ENCODE peak calls at places on chromosomes 6 and 20, in seven cellular contexts. U is psoas muscle, M is NB4, X is GM10248, V is mammary epithelial cell, G is tibial nerve, S is brain microvascular endothelial cell. R is an unnamed sample.

GRCh38 chr6:12047304-12047703 is 35.2 kb downstream of the HIVEP1 start:
- DNase-seq in G (no peak), U (no peak), X (peak), M (no peak), S (no peak), V (no peak), R (no peak)

GRCh38 chr6:4441981-4442434 is 306.6 kb upstream of the ECI2 start:
- DNase-seq in X (no peak), U (no peak), G (no peak), V (no peak), S (no peak), M (no peak), R (no peak)

GRCh38 chr6:36444470-36444869 is 1.7 kb downstream of the KCTD20 start:
- DNase-seq in U (no peak), S (peak), X (no peak), M (no peak), V (peak), G (no peak), R (no peak)

GRCh38 chr6:137309078-137309762 is 90.0 kb upstream of the IFNGR1 start:
- DNase-seq in U (peak), G (peak), S (peak), X (no peak), M (peak), V (peak), R (no peak)

GRCh38 chr20:10580700-10581099 is 93.1 kb downstream of the JAG1 start:
- DNase-seq in X (no peak), M (no peak), S (no peak), G (no peak), V (no peak), U (no peak), R (no peak)

GRCh38 chr20:53599910-53600632 is 6.4 kb upstream of the ZNF217 start:
- DNase-seq in V (no peak), G (no peak), M (no peak), S (no peak), X (no peak), U (no peak), R (no peak)

GRCh38 chr20:44207066-44207723 is 3.4 kb downstream of the OSER1 start:
- DNase-seq in X (no peak), G (no peak), M (no peak), S (no peak), V (no peak), U (no peak), R (no peak)

GRCh38 chr6:108559884-108560462 is 744 bp upstream of the FOXO3 start:
- DNase-seq in M (peak), V (peak), U (peak), S (peak), G (peak), X (no peak), R (no peak)

GRCh38 chr6:21599074-21599639 is 5.6 kb downstream of the SOX4 start:
- DNase-seq in X (no peak), G (no peak), V (no peak), S (no peak), M (no peak), U (no peak), R (no peak)

GRCh38 chr6:108578595-108579038 is 17.9 kb downstream of the FOXO3 start:
- DNase-seq in S (peak), U (no peak), M (no peak), G (no peak), X (no peak), V (no peak), R (no peak)

GRCh38 chr6:143110572-143110971 is 49.9 kb downstream of the AIG1 start:
- DNase-seq in V (no peak), X (no peak), S (peak), U (no peak), G (no peak), M (no peak), R (no peak)

GRCh38 chr6:110561016-110561396 is 84.6 kb upstream of the SLC22A16 start:
- DNase-seq in U (no peak), V (no peak), G (no peak), M (no peak), X (no peak), S (no peak), R (no peak)

GRCh38 chr6:169093121-169093723 is 160.4 kb downstream of the THBS2 start:
- DNase-seq in M (no peak), S (no peak), X (no peak), V (no peak), G (no peak), U (no peak), R (no peak)

GRCh38 chr6:135851442-135852271 is at the start of gene PDE7B:
- DNase-seq in U (peak), V (peak), M (peak), X (peak), S (peak), G (peak), R (no peak)

GRCh38 chr6:134628154-134628553 is 310.2 kb upstream of the SGK1 start:
- DNase-seq in U (no peak), X (no peak), G (no peak), S (no peak), M (no peak), V (no peak), R (no peak)

GRCh38 chr6:38501931-38502330 is 137.8 kb downstream of the BTBD9 start:
- DNase-seq in M (no peak), V (no peak), U (no peak), X (no peak), S (no peak), G (no peak), R (no peak)

GRCh38 chr6:37021356-37022129 is 16.1 kb downstream of the FGD2 start:
- DNase-seq in X (no peak), G (no peak), M (peak), S (peak), U (no peak), V (peak), R (no peak)

GRCh38 chr6:20744911-20745557 is 210.8 kb downstream of the CDKAL1 start:
- DNase-seq in U (no peak), G (no peak), S (no peak), M (no peak), V (no peak), X (no peak), R (no peak)

GRCh38 chr6:2764610-2765165 is 505 bp upstream of the WRNIP1 start:
- DNase-seq in M (peak), U (peak), G (no peak), V (peak), S (peak), X (peak), R (peak)

GRCh38 chr6:137783640-137784198 is 83.3 kb upstream of the TNFAIP3 start:
- DNase-seq in U (no peak), S (no peak), V (no peak), X (no peak), G (no peak), M (no peak), R (no peak)

GRCh38 chr20:39822667-39823066 is 860.5 kb downstream of the DHX35 start:
- DNase-seq in M (no peak), V (peak), S (peak), U (no peak), G (no peak), X (no peak), R (no peak)

GRCh38 chr20:52783769-52784168 is 188.4 kb upstream of the TSHZ2 start:
- DNase-seq in M (peak), S (no peak), U (no peak), G (no peak), V (peak), X (no peak), R (no peak)

GRCh38 chr6:15498640-15499039 is 164.2 kb downstream of the DTNBP1 start:
- DNase-seq in X (no peak), S (no peak), G (no peak), M (no peak), U (no peak), V (peak), R (no peak)

GRCh38 chr6:153849072-153849759 is 189.8 kb upstream of the OPRM1 start:
- DNase-seq in S (peak), M (no peak), U (no peak), X (no peak), G (no peak), V (no peak), R (no peak)

GRCh38 chr6:15305909-15306308 is 60.0 kb downstream of the JARID2 start:
- DNase-seq in U (no peak), S (no peak), X (no peak), V (no peak), G (no peak), M (no peak), R (no peak)

GRCh38 chr6:54802775-54803631 is 43.6 kb upstream of the FAM83B start:
- DNase-seq in V (peak), X (no peak), G (no peak), M (no peak), U (no peak), S (peak), R (no peak)

GRCh38 chr6:13573669-13574110 is 711 bp upstream of the SIRT5 start:
- DNase-seq in U (peak), V (peak), S (peak), G (no peak), M (no peak), X (no peak), R (no peak)

GRCh38 chr20:42721923-42722322 is 467.8 kb downstream of the PTPRT start:
- DNase-seq in S (no peak), M (peak), V (no peak), G (no peak), X (no peak), U (no peak), R (no peak)

GRCh38 chr6:18795726-18796125 is 408.6 kb downstream of the RNF144B start:
- DNase-seq in S (no peak), V (no peak), U (no peak), M (no peak), G (no peak), X (no peak), R (no peak)

GRCh38 chr6:22664968-22665367 is 95.6 kb downstream of the HDGFL1 start:
- DNase-seq in X (no peak), M (no peak), G (no peak), S (no peak), U (no peak), V (peak), R (no peak)

GRCh38 chr6:13908955-13909381 is 15.8 kb upstream of the RNF182 start:
- DNase-seq in U (no peak), X (peak), M (peak), S (peak), V (peak), G (no peak), R (no peak)

DNA sequence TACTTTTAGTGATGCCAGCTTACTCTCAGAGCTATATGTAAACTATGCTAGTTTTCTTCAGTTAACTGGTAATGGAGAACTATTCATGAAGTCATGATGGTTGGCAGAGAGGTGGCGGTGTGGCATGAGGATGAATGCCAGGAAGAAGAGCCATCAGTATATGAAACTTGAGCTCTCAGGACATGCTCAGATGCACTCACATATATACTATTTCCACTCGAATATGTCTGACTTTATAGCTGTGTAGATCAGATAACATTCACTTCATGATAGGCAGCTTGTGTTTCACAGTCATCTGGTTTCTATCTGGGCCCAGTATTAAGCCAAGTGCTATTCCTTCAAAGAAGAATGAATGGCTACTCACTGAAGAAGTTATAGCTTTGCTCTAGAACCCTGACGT is 46.2 kb upstream of the CEP85L start:
- DNase-seq in M (no peak), S (no peak), U (no peak), X (no peak), V (no peak), G (no peak), R (no peak)
- TF ChIP-seq CTCF in M (no peak), S (no peak), U (peak), X (no peak), V (peak), G (no peak), R (no peak)

DNA sequence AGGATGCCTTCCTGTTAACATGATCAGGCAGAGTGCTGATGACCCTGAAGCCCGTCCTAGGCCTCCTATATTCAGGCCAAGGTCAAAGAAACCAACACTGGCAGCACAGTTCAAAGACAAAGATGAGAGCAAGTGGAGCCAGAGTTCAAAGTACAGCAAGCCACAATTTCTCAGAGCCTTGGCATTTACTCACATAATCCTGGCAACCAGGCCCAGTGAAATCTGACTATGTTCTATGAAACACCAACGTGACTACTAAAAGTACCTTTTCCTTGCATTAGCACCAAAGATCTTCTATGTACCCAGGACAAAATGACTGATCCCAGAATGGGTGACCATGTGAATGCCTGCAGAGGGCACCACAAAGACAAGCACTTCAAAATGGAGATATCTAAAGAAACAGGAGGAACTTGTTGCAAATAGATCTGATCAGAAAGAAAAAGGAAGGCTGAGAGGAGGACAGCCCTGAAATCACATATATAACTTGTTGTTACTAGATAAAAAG is 3.9 kb downstream of the NFS1 start:
- DNase-seq in M (no peak), G (no peak), U (no peak), V (no peak), S (no peak), X (no peak), R (no peak)
- TF ChIP-seq CTCF in M (no peak), G (no peak), U (no peak), V (no peak), S (no peak), X (no peak), R (no peak)

GRCh38 chr6:52576392-52577021 is 353 bp downstream of the TRAM2 start:
- DNase-seq in X (peak), M (peak), S (peak), G (peak), U (peak), V (peak), R (no peak)

GRCh38 chr6:52576054-52576391 is 837 bp downstream of the TRAM2 start:
- DNase-seq in M (no peak), V (no peak), G (no peak), S (no peak), U (no peak), X (no peak), R (no peak)

GRCh38 chr6:52577778-52578473 is 1.1 kb upstream of the TRAM2 start:
- DNase-seq in X (no peak), G (no peak), V (no peak), M (peak), S (no peak), U (no peak), R (no peak)

GRCh38 chr6:52575490-52575868 is 1.4 kb downstream of the TRAM2 start:
- DNase-seq in S (no peak), U (no peak), X (no peak), V (no peak), G (no peak), M (no peak), R (no peak)

GRCh38 chr6:52577022-52577777 is at the start of gene TRAM2:
- DNase-seq in V (peak), M (peak), U (peak), X (peak), S (peak), G (peak), R (no peak)
- TF ChIP-seq CTCF in V (no peak), M (no peak), U (peak), X (no peak), S (peak), G (no peak), R (peak)

DNA sequence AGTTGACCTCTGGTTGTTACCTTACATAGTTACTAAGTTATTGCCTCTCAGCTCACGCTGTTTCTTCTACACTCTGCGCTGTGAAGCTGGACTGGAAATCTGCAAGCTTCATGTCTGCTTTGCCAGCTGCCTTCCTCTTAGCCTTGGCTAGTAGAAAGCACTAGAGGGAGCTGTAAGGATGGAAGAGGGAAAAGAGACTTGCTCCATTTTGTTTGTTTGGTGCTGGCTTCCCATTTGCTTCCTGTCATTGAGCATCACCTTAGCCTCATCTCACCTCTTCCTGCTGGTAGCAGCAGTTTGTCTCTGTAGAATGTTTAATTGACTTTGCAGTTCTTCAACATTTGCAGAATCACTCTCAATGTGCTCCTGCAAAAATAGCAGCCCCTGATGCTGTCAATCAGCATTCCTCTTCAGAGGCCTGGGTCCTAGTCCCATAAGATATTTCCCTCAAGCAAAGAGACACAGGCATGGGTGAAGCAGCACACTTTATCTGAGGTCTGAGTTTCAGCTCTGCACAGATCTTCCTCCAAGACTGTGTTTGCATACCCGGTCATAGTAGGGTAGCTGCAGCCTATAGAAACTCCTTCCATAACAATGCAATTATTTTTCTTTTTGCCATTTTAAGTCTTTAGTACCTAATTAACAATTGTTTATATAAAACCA is 302.2 kb upstream of the EPHA7 start:
- DNase-seq in G (no peak), S (peak), V (no peak), X (no peak), U (no peak), M (peak), R (no peak)
- TF ChIP-seq CTCF in G (no peak), S (peak), V (peak), X (no peak), U (no peak), M (peak), R (peak)

GRCh38 chr6:30821862-30822784 is 62.2 kb upstream of the DDR1 start:
- DNase-seq in X (peak), S (peak), G (no peak), V (peak), U (no peak), M (peak), R (no peak)
- TF ChIP-seq CTCF in X (peak), S (peak), G (peak), V (peak), U (peak), M (peak), R (peak)

DNA sequence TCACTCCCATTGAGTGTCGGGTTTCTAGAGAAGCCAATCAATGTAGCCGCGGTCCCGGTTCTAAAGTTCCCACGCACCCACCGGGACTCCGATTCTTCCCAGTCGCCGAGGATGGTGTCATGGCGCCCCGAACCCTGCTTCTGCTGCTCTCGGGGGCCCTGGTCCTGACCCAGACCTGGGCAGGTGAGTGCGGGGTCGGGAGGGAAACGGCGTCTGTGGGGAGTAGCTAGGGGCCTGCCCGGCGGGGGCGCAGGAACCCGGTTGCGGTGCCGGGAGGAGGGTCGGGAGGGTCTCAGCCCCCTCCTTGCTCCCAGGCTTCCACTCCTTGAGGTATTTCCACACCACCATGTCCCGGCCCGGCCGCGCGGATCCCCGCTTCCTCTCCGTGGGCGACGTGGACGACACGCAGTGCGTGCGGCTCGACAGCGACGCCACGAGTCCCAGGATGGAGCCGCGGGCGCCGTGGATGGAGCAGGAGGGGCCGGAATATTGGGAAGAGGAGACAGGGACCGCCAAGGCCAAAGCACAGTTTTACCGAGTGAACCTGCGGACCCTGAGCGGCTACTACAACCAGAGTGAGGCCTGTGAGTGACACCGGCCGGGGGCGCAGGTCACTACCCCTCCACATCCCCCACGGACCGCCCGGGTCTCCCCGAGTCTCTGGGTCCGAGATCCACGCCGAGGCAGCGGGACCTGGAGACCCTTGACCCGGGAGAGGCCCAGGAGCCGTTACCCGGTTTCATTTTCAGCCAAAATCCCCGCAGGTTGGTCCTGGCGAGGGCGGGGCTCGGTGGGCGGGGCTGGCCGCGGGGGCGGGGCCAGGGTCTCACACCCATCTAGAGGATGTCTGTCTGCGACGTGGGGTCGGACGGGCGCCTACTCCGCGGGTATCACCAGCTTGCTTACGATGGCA is 35.2 kb upstream of the HLA-G start:
- DNase-seq in M (no peak), S (no peak), X (peak), G (peak), V (peak), U (peak), R (no peak)
- TF ChIP-seq CTCF in M (no peak), S (peak), X (peak), G (peak), V (peak), U (peak), R (peak)